ENCODE peak calls at places on chromosomes 5 and 9, in nine cellular contexts. M is endodermal cell, U is epithelial cell of esophagus, F is fibroblast of mammary gland, K is hepatocyte, V is progenitor cell of endocrine pancreas, L is MM.1S, C is HFF-Myc, I is GM13977. E is an unnamed sample.

GRCh38 chr5:158080112-158080511 is 221.2 kb upstream of the CLINT1 start:
- DNase-seq in K (no peak), I (no peak), U (no peak), C (no peak), L (no peak), V (no peak), F (no peak), M (peak), E (no peak)

GRCh38 chr5:149434162-149435014 is 55.3 kb upstream of the IL17B start:
- DNase-seq in F (peak), U (peak), K (peak), V (peak), M (peak), C (no peak), L (peak), I (peak), E (peak)

GRCh38 chr9:28971881-28972280 is 1398.6 kb upstream of the C9orf72 start:
- DNase-seq in M (no peak), L (no peak), F (no peak), U (no peak), V (no peak), K (no peak), C (no peak), I (no peak), E (no peak)

GRCh38 chr5:57221049-57221568 is 47.2 kb downstream of the GPBP1 start:
- DNase-seq in C (peak), F (peak), L (peak), U (peak), V (no peak), I (peak), M (no peak), K (peak), E (no peak)

GRCh38 chr9:4315582-4316215 is 15.8 kb upstream of the GLIS3 start:
- DNase-seq in U (peak), M (peak), L (peak), K (peak), I (peak), F (peak), C (no peak), V (peak), E (no peak)

GRCh38 chr5:179264053-179264540 is 81.2 kb downstream of the ADAMTS2 start:
- DNase-seq in L (no peak), M (peak), C (no peak), I (no peak), U (no peak), K (no peak), V (no peak), F (no peak), E (no peak)

GRCh38 chr5:55294935-55295334 is 12.6 kb downstream of the DHX29 start:
- DNase-seq in K (no peak), F (peak), L (no peak), C (no peak), V (no peak), M (no peak), U (no peak), I (no peak), E (no peak)

GRCh38 chr9:108836319-108836718 is 19.5 kb downstream of the ACTL7B start:
- DNase-seq in M (no peak), I (no peak), U (no peak), C (no peak), F (no peak), V (no peak), L (no peak), K (no peak), E (no peak)

GRCh38 chr9:115415450-115415849 is 297.5 kb upstream of the TNC start:
- DNase-seq in C (no peak), F (no peak), L (no peak), M (peak), I (no peak), K (no peak), V (no peak), U (no peak), E (no peak)

GRCh38 chr5:38463634-38464521 is 92.6 kb downstream of the LIFR start:
- DNase-seq in M (no peak), L (peak), U (peak), V (no peak), I (no peak), K (peak), C (peak), F (peak), E (no peak)

GRCh38 chr5:35264509-35264908 is 34.2 kb upstream of the PRLR start:
- DNase-seq in U (no peak), F (no peak), K (no peak), C (no peak), V (no peak), M (no peak), L (no peak), I (no peak), E (no peak)

GRCh38 chr5:139204196-139204595 is 6.0 kb upstream of the SIL1 start:
- DNase-seq in F (no peak), V (no peak), M (no peak), I (no peak), U (no peak), L (no peak), C (no peak), K (no peak), E (no peak)

GRCh38 chr5:139246394-139246793 is 47.1 kb upstream of the MATR3 start:
- DNase-seq in V (no peak), C (no peak), K (no peak), L (no peak), F (peak), I (peak), M (peak), U (peak), E (no peak)

GRCh38 chr9:136189394-136190236 is 15.3 kb downstream of the LHX3 start:
- DNase-seq in C (no peak), F (no peak), V (no peak), U (no peak), I (no peak), L (no peak), K (no peak), M (no peak), E (peak)

GRCh38 chr9:112074250-112075008 is 100.7 kb downstream of the SUSD1 start:
- DNase-seq in F (peak), C (peak), V (peak), I (no peak), U (peak), K (peak), M (peak), L (peak), E (no peak)

GRCh38 chr5:65157906-65158603 is 323.7 kb downstream of the ADAMTS6 start:
- DNase-seq in K (no peak), F (peak), V (no peak), U (peak), C (no peak), I (no peak), M (no peak), L (no peak), E (no peak)

GRCh38 chr9:120927125-120928014 is 774 bp upstream of the TRAF1 start:
- DNase-seq in V (no peak), C (no peak), M (no peak), U (no peak), K (no peak), F (no peak), I (no peak), L (no peak), E (no peak)

GRCh38 chr5:149432861-149433462 is 53.9 kb upstream of the IL17B start:
- DNase-seq in M (no peak), C (no peak), V (no peak), I (no peak), F (no peak), K (no peak), L (no peak), U (no peak), E (no peak)

GRCh38 chr9:71987471-71988371 is 72.7 kb downstream of the C9orf57 start:
- DNase-seq in U (no peak), K (peak), I (no peak), M (no peak), F (no peak), L (no peak), C (no peak), V (no peak), E (no peak)

GRCh38 chr5:149030838-149031397 is 31.9 kb downstream of the SH3TC2 start:
- DNase-seq in K (no peak), F (no peak), U (peak), I (no peak), C (no peak), V (no peak), L (no peak), M (peak), E (no peak)

GRCh38 chr9:125380406-125380805 is 118.8 kb downstream of the GAPVD1 start:
- DNase-seq in U (peak), L (no peak), V (no peak), I (no peak), F (no peak), K (no peak), M (no peak), C (no peak), E (no peak)

GRCh38 chr5:142316051-142316450 is 8.8 kb downstream of the SPRY4 start:
- DNase-seq in I (no peak), C (no peak), K (peak), F (peak), M (no peak), L (peak), V (no peak), U (no peak), E (no peak)

GRCh38 chr5:181035991-181036815 is 3.9 kb upstream of the BTNL9 start:
- DNase-seq in V (no peak), K (no peak), I (no peak), L (no peak), U (no peak), F (no peak), C (no peak), M (peak), E (no peak)

GRCh38 chr5:92633821-92634220 is 947.2 kb downstream of the NR2F1-AS1 start:
- DNase-seq in C (no peak), F (no peak), V (no peak), M (no peak), L (no peak), U (no peak), I (no peak), K (no peak), E (no peak)

GRCh38 chr5:35101016-35101415 is 53.3 kb upstream of the AGXT2 start:
- DNase-seq in I (no peak), U (no peak), L (no peak), F (no peak), M (no peak), C (no peak), V (no peak), K (no peak), E (no peak)

GRCh38 chr5:163569284-163569683 is 63.9 kb downstream of the MAT2B start:
- DNase-seq in L (no peak), V (no peak), F (peak), I (no peak), C (no peak), K (no peak), M (no peak), U (peak), E (no peak)
- TF ChIP-seq CTCF in L (no peak), V (peak), F (peak), I (peak), C (peak), K (peak), M (peak), U (peak), E (peak)

DNA sequence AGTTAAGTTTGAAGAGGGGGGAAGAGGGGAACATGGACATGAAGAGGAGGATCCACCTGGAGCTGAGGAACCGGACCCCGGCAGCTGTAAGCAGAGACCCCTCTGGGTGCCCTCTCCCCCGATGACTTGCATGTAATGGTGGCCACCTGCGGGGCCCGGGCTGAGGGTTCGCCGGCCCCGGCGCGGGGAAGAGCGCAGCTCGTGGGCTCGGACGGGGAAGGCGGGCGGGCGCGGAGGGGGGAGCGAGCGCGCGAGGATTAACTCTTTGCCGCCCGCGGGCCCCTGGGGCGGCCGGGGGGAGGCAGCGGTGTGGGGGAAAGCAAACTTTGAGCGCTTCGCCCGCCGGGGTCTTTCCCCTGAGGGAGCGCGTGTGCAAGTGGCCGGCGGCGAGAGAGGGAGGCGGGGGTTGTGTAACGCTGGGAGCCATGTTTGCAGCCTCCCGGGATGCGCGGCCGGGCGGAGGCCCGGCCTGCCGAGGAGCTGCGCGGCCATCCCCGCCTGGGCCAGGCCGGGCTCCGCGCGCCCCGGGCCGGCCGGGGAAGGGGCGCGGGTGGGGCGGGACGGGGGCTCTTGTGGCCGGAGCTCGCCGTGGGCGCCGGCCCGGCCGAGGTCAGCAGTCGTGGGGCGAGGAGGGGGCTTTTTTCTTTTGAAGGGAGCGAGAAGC is 515 bp downstream of the ANP32B start:
- DNase-seq in F (peak), V (peak), K (peak), C (no peak), U (peak), I (peak), L (peak), M (peak), E (no peak)
- TF ChIP-seq CTCF in F (no peak), V (no peak), K (no peak), C (no peak), U (no peak), I (no peak), L (no peak), M (no peak), E (no peak)

GRCh38 chr5:4294878-4295277 is 699.2 kb downstream of the IRX1 start:
- DNase-seq in U (no peak), M (no peak), F (no peak), C (no peak), V (no peak), I (no peak), L (no peak), K (no peak), E (no peak)

GRCh38 chr5:4295663-4296339 is 700.2 kb downstream of the IRX1 start:
- DNase-seq in M (peak), I (no peak), C (no peak), L (no peak), K (peak), F (no peak), V (peak), U (peak), E (no peak)
- TF ChIP-seq CTCF in M (peak), I (no peak), C (no peak), L (peak), K (peak), F (no peak), V (peak), U (peak), E (peak)

GRCh38 chr9:90001756-90002155 is 396.9 kb downstream of the GADD45G start:
- DNase-seq in F (no peak), C (no peak), I (no peak), L (no peak), U (no peak), V (no peak), K (no peak), M (no peak), E (no peak)

GRCh38 chr9:89999176-89999533 is 394.3 kb downstream of the GADD45G start:
- DNase-seq in C (no peak), U (peak), F (no peak), I (no peak), M (no peak), L (no peak), V (no peak), K (no peak), E (no peak)

GRCh38 chr9:90002299-90003045 is 397.7 kb downstream of the GADD45G start:
- DNase-seq in V (no peak), I (no peak), U (no peak), L (no peak), M (no peak), K (no peak), F (no peak), C (no peak), E (no peak)

GRCh38 chr9:90000925-90001324 is 396.1 kb downstream of the GADD45G start:
- DNase-seq in C (no peak), I (no peak), V (no peak), K (no peak), M (no peak), L (no peak), F (no peak), U (no peak), E (no peak)

DNA sequence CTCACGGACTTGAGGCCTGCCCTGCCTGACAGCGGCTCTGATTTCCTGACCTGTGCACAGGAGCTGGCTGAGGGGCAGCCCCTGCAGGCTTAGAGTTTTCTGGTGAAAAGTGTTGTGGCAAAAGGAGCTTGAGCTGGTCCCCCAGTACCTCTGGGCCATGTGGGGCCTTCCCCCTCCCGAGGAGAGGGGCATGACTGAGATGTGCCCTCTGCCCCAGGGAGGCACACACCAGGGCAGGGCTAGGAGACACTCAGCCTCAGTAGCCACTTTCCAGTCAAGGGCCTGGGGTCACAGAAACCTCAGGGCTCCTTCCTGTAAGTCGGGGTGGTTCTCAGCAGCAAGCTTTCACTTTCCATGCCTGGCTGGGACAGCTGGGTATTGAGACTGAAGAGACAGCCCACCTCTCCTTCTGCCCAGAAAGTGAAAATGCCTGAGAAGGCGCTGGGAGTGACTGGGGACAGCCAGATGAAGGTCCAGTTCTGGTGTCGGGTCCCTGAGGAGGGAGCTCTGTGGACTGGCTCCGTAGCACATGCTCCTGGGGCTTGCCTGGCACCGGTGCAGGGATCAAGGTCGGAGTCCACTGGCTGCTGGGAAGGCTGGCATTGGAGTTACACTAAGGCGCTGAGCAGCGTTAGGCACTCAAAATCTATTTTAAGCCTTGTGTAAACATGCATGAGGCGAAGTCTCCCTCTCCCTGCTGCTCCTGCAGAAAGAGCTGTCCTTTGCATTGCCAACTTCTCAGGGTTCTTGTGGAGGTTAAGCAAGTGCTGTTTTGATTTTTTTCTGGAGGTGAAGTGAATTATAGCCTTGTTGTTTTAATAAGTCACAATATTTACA is 394.9 kb downstream of the GADD45G start:
- DNase-seq in I (peak), C (no peak), K (peak), V (no peak), L (peak), M (peak), U (peak), F (peak), E (peak)
- TF ChIP-seq CTCF in I (no peak), C (no peak), K (no peak), V (no peak), L (no peak), M (no peak), U (no peak), F (no peak), E (no peak)

GRCh38 chr5:50658243-50658642 is 8.2 kb upstream of the PARP8 start:
- DNase-seq in C (no peak), V (no peak), L (no peak), M (no peak), I (no peak), K (no peak), F (no peak), U (no peak), E (no peak)

GRCh38 chr5:50655810-50656205 is 10.6 kb upstream of the PARP8 start:
- DNase-seq in C (no peak), V (no peak), I (no peak), U (peak), M (no peak), K (no peak), L (no peak), F (no peak), E (no peak)

GRCh38 chr5:50657044-50657443 is 9.4 kb upstream of the PARP8 start:
- DNase-seq in U (no peak), K (no peak), F (no peak), M (no peak), L (no peak), C (no peak), I (no peak), V (no peak), E (no peak)

GRCh38 chr5:50653946-50654345 is 12.5 kb upstream of the PARP8 start:
- DNase-seq in V (no peak), K (no peak), U (no peak), M (no peak), L (no peak), I (no peak), F (no peak), C (no peak), E (no peak)

GRCh38 chr5:50655067-50655809 is 11.2 kb upstream of the PARP8 start:
- DNase-seq in K (no peak), U (no peak), V (no peak), L (no peak), I (no peak), F (no peak), M (no peak), C (no peak), E (no peak)
- TF ChIP-seq CTCF in K (no peak), U (no peak), V (no peak), L (no peak), I (no peak), F (no peak), M (no peak), C (no peak), E (no peak)

DNA sequence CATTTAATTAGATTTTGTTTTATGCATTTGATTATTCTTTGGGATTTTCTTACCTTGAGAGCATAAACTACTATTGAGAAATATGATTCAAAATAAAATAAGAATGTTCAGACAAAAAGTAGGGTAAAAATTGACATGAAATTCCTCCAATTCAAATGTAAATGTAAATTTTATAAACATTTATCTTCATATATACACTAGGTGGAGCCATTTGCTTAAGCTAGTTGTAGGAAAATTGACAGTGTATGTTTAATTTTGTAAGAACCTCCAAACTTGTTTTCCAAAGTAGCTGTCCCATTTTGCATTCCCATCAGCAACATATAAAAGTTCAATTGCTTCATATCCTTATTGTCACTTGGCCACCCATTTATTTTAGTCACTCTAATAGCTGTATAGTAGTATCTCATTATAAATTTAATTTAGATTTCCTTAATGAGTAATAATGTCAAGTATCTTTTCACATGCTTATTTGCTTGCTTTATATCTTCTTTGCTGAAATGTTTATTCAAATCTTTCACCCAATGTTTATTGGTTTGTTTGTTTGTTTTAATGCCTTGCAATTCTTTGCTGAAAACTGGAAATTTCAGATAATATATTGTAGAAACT is 37.6 kb upstream of the SLCO6A1 start:
- DNase-seq in V (no peak), F (peak), K (peak), M (no peak), C (no peak), I (no peak), U (peak), L (peak), E (no peak)
- TF ChIP-seq CTCF in V (peak), F (peak), K (peak), M (peak), C (no peak), I (peak), U (peak), L (peak), E (peak)